ENCODE peak calls at places on chromosomes 11 and 22, in nine cellular contexts. P is left ventricle myocardium inferior, C is OCI-LY7, F is adrenal gland, A is colonic mucosa, G is neuronal stem cell, D is MM.1S, Z is tibial artery, L is thoracic aorta. O is an unnamed sample. For H3K36me3, the result is how much of the 10 kb centered on the place peaks cover.

GRCh38 chr22:16963189-16963945 is 44.7 kb downstream of the GAB4 start:
- DNase-seq in D (no peak), L (no peak), A (no peak), C (no peak), P (no peak), G (no peak), Z (no peak), F (no peak), O (no peak)

GRCh38 chr22:29536411-29536810 is 17.1 kb downstream of the THOC5 start:
- DNase-seq in P (no peak), G (no peak), D (no peak), L (no peak), Z (no peak), C (no peak), A (no peak), F (no peak), O (no peak)

GRCh38 chr22:37457093-37457893 is 28.9 kb downstream of the MFNG start:
- DNase-seq in F (peak), L (peak), A (peak), Z (peak), D (peak), P (peak), C (peak), G (peak), O (peak)

GRCh38 chr11:64489831-64490441 is 101.1 kb upstream of the SLC22A12 start:
- DNase-seq in C (peak), A (peak), G (peak), D (no peak), Z (peak), P (peak), F (peak), L (no peak), O (peak)

GRCh38 chr11:12890476-12890875 is 118.6 kb upstream of the RASSF10 start:
- DNase-seq in A (no peak), P (no peak), L (no peak), F (no peak), C (no peak), D (no peak), G (no peak), Z (no peak), O (no peak)

GRCh38 chr11:109112748-109113378 is 309.1 kb upstream of the C11orf87 start:
- DNase-seq in P (no peak), L (no peak), A (no peak), D (no peak), C (no peak), Z (no peak), G (no peak), F (no peak), O (no peak)

GRCh38 chr11:126341760-126342161 is 13.7 kb upstream of the ST3GAL4 start:
- DNase-seq in D (no peak), P (no peak), C (no peak), A (no peak), L (no peak), F (no peak), Z (no peak), G (no peak), O (no peak)

GRCh38 chr11:45094958-45095690 is 51.3 kb upstream of the PRDM11 start:
- DNase-seq in A (peak), P (no peak), L (no peak), F (peak), Z (no peak), C (no peak), G (no peak), D (no peak), O (no peak)

GRCh38 chr22:20487715-20488114 is 7.9 kb downstream of the KLHL22 start:
- DNase-seq in P (no peak), L (no peak), G (no peak), D (no peak), C (no peak), Z (no peak), F (no peak), A (no peak), O (no peak)

GRCh38 chr11:70913715-70914231 is 338.6 kb downstream of the SHANK2 start:
- DNase-seq in G (peak), F (no peak), D (peak), C (no peak), L (no peak), P (no peak), A (peak), Z (no peak), O (no peak)

GRCh38 chr11:75582935-75583709 is 21.1 kb downstream of the SERPINH1 start:
- DNase-seq in P (peak), G (peak), C (peak), Z (peak), L (no peak), D (peak), F (peak), A (peak), O (peak)

GRCh38 chr11:30387891-30388861 is 65.3 kb downstream of the ARL14EP start:
- DNase-seq in P (no peak), D (no peak), Z (no peak), F (no peak), A (no peak), G (no peak), L (no peak), C (no peak), O (no peak)

GRCh38 chr11:134802116-134802515 is 390.1 kb upstream of the B3GAT1 start:
- DNase-seq in G (peak), C (no peak), L (no peak), A (no peak), P (no peak), Z (no peak), D (no peak), F (no peak), O (no peak)

DNA sequence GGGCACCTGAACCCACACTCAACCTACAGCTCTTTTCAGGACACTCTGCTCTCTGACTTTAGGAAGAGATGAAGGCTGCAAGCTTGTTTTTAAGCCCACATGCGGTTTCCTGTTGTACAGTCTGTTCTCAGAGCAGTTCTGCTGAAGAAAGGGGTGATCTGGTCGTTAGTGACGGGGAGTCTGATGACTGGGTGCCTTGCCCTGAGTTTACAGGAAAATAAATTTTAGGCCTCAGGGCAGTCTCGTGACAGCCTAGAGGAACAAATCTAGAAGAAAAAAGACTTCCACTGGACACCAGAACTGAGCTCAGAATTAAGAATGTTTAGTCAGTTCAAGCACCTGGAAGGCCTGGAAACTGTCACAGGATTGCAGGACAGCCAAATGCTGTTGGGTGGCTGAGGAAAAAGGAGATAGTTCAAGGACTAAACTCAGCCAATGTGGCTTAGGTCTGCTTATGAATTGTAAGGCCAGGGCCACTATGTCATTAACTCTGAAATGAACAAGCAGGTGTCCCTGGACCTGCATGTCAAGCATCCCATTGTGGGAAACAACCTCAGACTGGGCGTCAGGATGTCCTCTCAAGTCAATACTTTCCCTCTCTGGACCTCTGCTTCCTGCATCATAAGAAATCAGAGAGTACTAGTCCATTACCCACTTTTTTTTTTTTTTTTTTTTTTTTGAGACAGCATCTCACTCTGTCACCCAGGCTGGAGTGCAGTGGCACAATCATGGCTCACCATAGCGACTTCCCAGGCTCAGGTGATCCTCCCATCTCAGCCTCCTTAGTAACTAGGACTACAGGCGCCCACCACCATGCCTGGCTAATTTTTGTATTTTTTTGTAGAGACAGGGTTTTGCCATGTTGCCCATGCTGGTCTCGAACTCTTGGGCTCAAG is 5.7 kb downstream of the PIK3IP1 start:
- DNase-seq in P (no peak), Z (peak), F (no peak), A (peak), L (no peak), C (peak), G (no peak), D (peak), O (peak)
- H3K36me3 ChIP-seq in P (half or more), Z (half or more), F (half or more), A (under half), L (half or more), C (under half), G (under half), D (under half), O (half or more)

GRCh38 chr11:28703371-28703770 is 595.2 kb downstream of the METTL15 start:
- DNase-seq in F (no peak), Z (no peak), C (no peak), D (no peak), G (no peak), P (no peak), A (no peak), L (no peak), O (no peak)
- H3K4me3 ChIP-seq in F (no peak), Z (no peak), C (no peak), D (no peak), G (no peak), P (no peak), A (no peak), L (no peak), O (no peak)

DNA sequence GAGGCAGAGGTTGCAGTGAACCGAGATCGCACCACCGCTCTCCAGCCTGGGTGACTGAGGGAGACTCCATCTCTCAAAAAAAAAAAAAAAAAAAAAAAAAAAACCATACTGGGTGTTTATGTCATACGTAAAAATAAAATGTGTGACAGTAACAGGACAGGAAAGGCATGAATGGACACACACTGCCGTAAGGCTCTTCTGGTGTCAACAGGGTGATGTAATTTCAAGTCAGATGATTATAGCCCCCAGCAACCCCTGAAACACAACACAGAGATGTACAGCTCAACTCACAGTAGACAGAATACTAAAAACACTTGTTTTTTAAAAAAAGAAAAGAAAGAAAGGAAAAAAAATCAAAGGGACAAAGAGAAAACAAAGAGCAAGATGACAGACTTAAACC is 22.2 kb downstream of the SBF1 start:
- DNase-seq in P (no peak), G (no peak), Z (no peak), F (no peak), A (no peak), D (no peak), C (no peak), L (no peak), O (no peak)
- H3K36me3 ChIP-seq in P (half or more), G (half or more), Z (half or more), F (half or more), A (under half), D (under half), C (half or more), L (under half), O (under half)

DNA sequence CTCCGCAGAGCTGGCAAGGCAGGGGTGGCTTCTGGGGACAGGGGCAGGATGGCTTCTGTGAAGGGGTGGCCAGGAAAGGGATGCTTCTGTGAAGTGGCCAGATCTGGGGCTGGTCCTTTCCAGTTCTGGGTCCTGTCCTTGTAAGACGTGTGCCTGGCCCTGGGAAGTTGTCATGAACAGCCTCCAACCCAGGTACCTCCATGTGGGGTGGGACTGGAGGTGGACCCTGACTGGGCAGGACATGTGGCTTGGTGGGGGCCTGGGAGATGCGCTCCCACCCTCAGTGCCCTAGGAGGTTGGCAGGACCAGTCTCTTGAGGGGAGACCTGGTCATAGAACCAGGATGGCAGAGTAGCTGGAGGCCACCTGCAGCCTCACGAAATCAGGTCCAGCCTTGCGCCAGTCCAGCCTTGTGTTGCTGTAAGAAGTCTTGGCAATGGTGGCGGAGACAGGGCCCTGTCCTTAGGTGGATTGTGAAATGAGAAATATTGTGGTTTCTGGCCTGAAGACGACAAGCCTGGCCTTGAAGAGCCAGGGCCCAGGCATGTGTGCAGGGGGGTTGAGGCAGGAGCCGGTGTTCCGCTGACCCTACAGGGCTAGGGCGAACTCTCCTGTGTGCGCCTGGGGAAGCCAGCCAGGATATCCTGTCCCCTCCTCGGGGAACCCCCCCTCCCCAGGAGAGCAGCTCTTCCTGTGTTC is 2.6 kb downstream of the KCNQ1 start:
- DNase-seq in F (peak), Z (no peak), G (no peak), D (no peak), L (no peak), C (no peak), P (no peak), A (no peak), O (no peak)
- H3K4me3 ChIP-seq in F (peak), Z (no peak), G (no peak), D (no peak), L (peak), C (peak), P (peak), A (no peak), O (peak)

GRCh38 chr11:47177846-47178245 is 1.2 kb upstream of the ARFGAP2 start:
- DNase-seq in G (no peak), F (peak), A (no peak), Z (no peak), C (no peak), P (peak), D (no peak), L (no peak), O (no peak)

GRCh38 chr11:47176328-47177228 is at the start of gene ARFGAP2:
- DNase-seq in A (peak), C (peak), F (peak), D (peak), G (peak), Z (peak), L (peak), P (peak), O (peak)

GRCh38 chr11:47178305-47178704 is 1.6 kb upstream of the ARFGAP2 start:
- DNase-seq in Z (no peak), P (no peak), L (no peak), G (no peak), A (no peak), C (no peak), F (no peak), D (no peak), O (no peak)

GRCh38 chr11:47175746-47176327 is 842 bp downstream of the ARFGAP2 start:
- DNase-seq in F (no peak), A (no peak), D (peak), L (no peak), P (no peak), Z (no peak), G (no peak), C (peak), O (no peak)

GRCh38 chr11:47177229-47177845 is 658 bp upstream of the ARFGAP2 start:
- DNase-seq in G (peak), F (peak), P (peak), D (peak), A (peak), Z (peak), L (peak), C (peak), O (peak)
- H3K36me3 ChIP-seq in G (under half), F (under half), P (half or more), D (under half), A (under half), Z (half or more), L (under half), C (under half), O (under half)

GRCh38 chr11:6469599-6469998 is 4.1 kb downstream of the TRIM3 start:
- DNase-seq in L (no peak), G (no peak), Z (no peak), F (no peak), D (no peak), C (no peak), A (peak), P (no peak), O (no peak)
- H3K4me3 ChIP-seq in L (peak), G (no peak), Z (no peak), F (no peak), D (no peak), C (no peak), A (no peak), P (no peak), O (no peak)

GRCh38 chr11:68564261-68564660 is 103.7 kb downstream of the PPP6R3 start:
- DNase-seq in P (no peak), C (no peak), L (no peak), Z (no peak), G (no peak), A (no peak), F (no peak), D (no peak), O (no peak)

GRCh38 chr11:68565768-68566167 is 105.2 kb downstream of the PPP6R3 start:
- DNase-seq in G (no peak), Z (no peak), C (no peak), D (no peak), F (no peak), P (no peak), A (no peak), L (no peak), O (no peak)

GRCh38 chr11:68567553-68567952 is 107.0 kb downstream of the PPP6R3 start:
- DNase-seq in P (no peak), L (no peak), A (no peak), C (no peak), G (no peak), Z (no peak), D (no peak), F (no peak), O (no peak)

GRCh38 chr11:68574308-68574707 is 110.0 kb upstream of the GAL start:
- DNase-seq in C (no peak), Z (no peak), D (no peak), L (no peak), A (no peak), G (no peak), F (no peak), P (no peak), O (no peak)

DNA sequence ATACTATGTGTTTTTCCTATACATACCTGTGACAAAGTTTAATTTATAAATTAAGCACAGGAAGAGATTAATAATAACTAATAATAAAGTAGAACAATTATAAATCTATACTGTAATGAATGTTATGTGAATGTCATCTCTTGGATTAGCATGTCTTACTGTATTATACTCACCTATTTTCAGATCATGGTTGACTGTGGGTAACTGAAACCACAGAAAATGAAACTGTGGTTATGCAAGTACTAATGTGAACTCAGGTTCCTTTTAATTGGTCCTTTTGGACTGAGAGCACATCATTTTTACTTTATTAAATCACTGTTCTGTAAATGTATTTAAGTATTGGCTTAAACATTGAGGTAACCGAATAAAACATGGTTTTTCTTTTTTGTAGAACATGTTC is 108.8 kb downstream of the PPP6R3 start:
- DNase-seq in G (no peak), P (no peak), F (no peak), C (no peak), L (no peak), A (no peak), Z (no peak), D (peak), O (no peak)
- H3K36me3 ChIP-seq in G (under half), P (half or more), F (under half), C (half or more), L (under half), A (under half), Z (half or more), D (under half), O (half or more)

O was measured in CD8-positive, alpha-beta memory T cell.